ENCODE peak calls at places on chromosomes 1 and 21, in seven cellular contexts. One of them, this sample, is unnamed.
A peak's percentile ranks its signal among the peaks of the same experiment; 100 is the strongest.

GRCh38 chr21:35963920-35964451 is 96.3 kb downstream of the SETD4 start:
- DNase-seq in IMR-90: peak; percentile 1
- DNase-seq in CD8-positive, alpha-beta T cell: no peak
- DNase-seq in C1 segment of cervical spinal cord: no peak
- DNase-seq in stimulated activated CD8-positive, alpha-beta memory T cell treated with anti-CD3 and anti-CD28 coated beads, Interleukin-4, amount 100 ng/mL, for 24 hours: no peak
- DNase-seq in activated T-cell treated with anti-CD3 and anti-CD28 coated beads, Interleukin-2, amount 50 U/mL, for 24 hours: no peak
- DNase-seq in CD4-positive, alpha-beta T cell: no peak
- DNase-seq in this sample: no peak

GRCh38 chr1:15989776-15990175 is 13.9 kb upstream of the ZBTB17 start:
- DNase-seq in IMR-90: no peak
- DNase-seq in CD8-positive, alpha-beta T cell: no peak
- DNase-seq in C1 segment of cervical spinal cord: no peak
- DNase-seq in stimulated activated CD8-positive, alpha-beta memory T cell treated with anti-CD3 and anti-CD28 coated beads, Interleukin-4, amount 100 ng/mL, for 24 hours: no peak
- DNase-seq in activated T-cell treated with anti-CD3 and anti-CD28 coated beads, Interleukin-2, amount 50 U/mL, for 24 hours: no peak
- DNase-seq in CD4-positive, alpha-beta T cell: no peak
- DNase-seq in this sample: no peak

GRCh38 chr1:58857673-58858343 is 74.0 kb upstream of the JUN start:
- DNase-seq in IMR-90: no peak
- DNase-seq in CD8-positive, alpha-beta T cell: no peak
- DNase-seq in C1 segment of cervical spinal cord: no peak
- DNase-seq in stimulated activated CD8-positive, alpha-beta memory T cell treated with anti-CD3 and anti-CD28 coated beads, Interleukin-4, amount 100 ng/mL, for 24 hours: no peak
- DNase-seq in activated T-cell treated with anti-CD3 and anti-CD28 coated beads, Interleukin-2, amount 50 U/mL, for 24 hours: peak; percentile 46
- DNase-seq in CD4-positive, alpha-beta T cell: no peak
- DNase-seq in this sample: no peak

GRCh38 chr21:34522284-34522683 is 10.3 kb upstream of the KCNE1 start:
- DNase-seq in IMR-90: no peak
- DNase-seq in CD8-positive, alpha-beta T cell: no peak
- DNase-seq in C1 segment of cervical spinal cord: no peak
- DNase-seq in stimulated activated CD8-positive, alpha-beta memory T cell treated with anti-CD3 and anti-CD28 coated beads, Interleukin-4, amount 100 ng/mL, for 24 hours: no peak
- DNase-seq in activated T-cell treated with anti-CD3 and anti-CD28 coated beads, Interleukin-2, amount 50 U/mL, for 24 hours: no peak
- DNase-seq in CD4-positive, alpha-beta T cell: no peak
- DNase-seq in this sample: no peak

GRCh38 chr1:199009447-199009846 is 370.6 kb downstream of the PTPRC start:
- DNase-seq in IMR-90: no peak
- DNase-seq in CD8-positive, alpha-beta T cell: no peak
- DNase-seq in C1 segment of cervical spinal cord: no peak
- DNase-seq in stimulated activated CD8-positive, alpha-beta memory T cell treated with anti-CD3 and anti-CD28 coated beads, Interleukin-4, amount 100 ng/mL, for 24 hours: no peak
- DNase-seq in activated T-cell treated with anti-CD3 and anti-CD28 coated beads, Interleukin-2, amount 50 U/mL, for 24 hours: no peak
- DNase-seq in CD4-positive, alpha-beta T cell: no peak
- DNase-seq in this sample: no peak

GRCh38 chr1:95084317-95085176 is 11.8 kb upstream of the ALG14 start:
- DNase-seq in IMR-90: peak; percentile 21
- DNase-seq in CD8-positive, alpha-beta T cell: no peak
- DNase-seq in C1 segment of cervical spinal cord: peak; percentile 29
- DNase-seq in stimulated activated CD8-positive, alpha-beta memory T cell treated with anti-CD3 and anti-CD28 coated beads, Interleukin-4, amount 100 ng/mL, for 24 hours: no peak
- DNase-seq in activated T-cell treated with anti-CD3 and anti-CD28 coated beads, Interleukin-2, amount 50 U/mL, for 24 hours: no peak
- DNase-seq in CD4-positive, alpha-beta T cell: no peak
- DNase-seq in this sample: no peak

GRCh38 chr1:93304716-93305138 is 41.0 kb upstream of the DR1 start:
- DNase-seq in IMR-90: peak; percentile 79
- DNase-seq in CD8-positive, alpha-beta T cell: no peak
- DNase-seq in C1 segment of cervical spinal cord: no peak
- DNase-seq in stimulated activated CD8-positive, alpha-beta memory T cell treated with anti-CD3 and anti-CD28 coated beads, Interleukin-4, amount 100 ng/mL, for 24 hours: peak; percentile 3
- DNase-seq in activated T-cell treated with anti-CD3 and anti-CD28 coated beads, Interleukin-2, amount 50 U/mL, for 24 hours: no peak
- DNase-seq in CD4-positive, alpha-beta T cell: peak; percentile 11
- DNase-seq in this sample: no peak

GRCh38 chr1:76390451-76390850 is 315.9 kb downstream of the ST6GALNAC3 start:
- DNase-seq in IMR-90: no peak
- DNase-seq in CD8-positive, alpha-beta T cell: no peak
- DNase-seq in C1 segment of cervical spinal cord: peak; percentile 20
- DNase-seq in stimulated activated CD8-positive, alpha-beta memory T cell treated with anti-CD3 and anti-CD28 coated beads, Interleukin-4, amount 100 ng/mL, for 24 hours: no peak
- DNase-seq in activated T-cell treated with anti-CD3 and anti-CD28 coated beads, Interleukin-2, amount 50 U/mL, for 24 hours: no peak
- DNase-seq in CD4-positive, alpha-beta T cell: no peak
- DNase-seq in this sample: peak; percentile 52

GRCh38 chr1:49626474-49626873 is 397.3 kb downstream of the AGBL4 start:
- DNase-seq in IMR-90: no peak
- DNase-seq in CD8-positive, alpha-beta T cell: no peak
- DNase-seq in C1 segment of cervical spinal cord: no peak
- DNase-seq in stimulated activated CD8-positive, alpha-beta memory T cell treated with anti-CD3 and anti-CD28 coated beads, Interleukin-4, amount 100 ng/mL, for 24 hours: no peak
- DNase-seq in activated T-cell treated with anti-CD3 and anti-CD28 coated beads, Interleukin-2, amount 50 U/mL, for 24 hours: no peak
- DNase-seq in CD4-positive, alpha-beta T cell: no peak
- DNase-seq in this sample: no peak

GRCh38 chr1:207925210-207925609 is 14.3 kb upstream of the CD34 start:
- DNase-seq in IMR-90: no peak
- DNase-seq in CD8-positive, alpha-beta T cell: no peak
- DNase-seq in C1 segment of cervical spinal cord: no peak
- DNase-seq in stimulated activated CD8-positive, alpha-beta memory T cell treated with anti-CD3 and anti-CD28 coated beads, Interleukin-4, amount 100 ng/mL, for 24 hours: no peak
- DNase-seq in activated T-cell treated with anti-CD3 and anti-CD28 coated beads, Interleukin-2, amount 50 U/mL, for 24 hours: no peak
- DNase-seq in CD4-positive, alpha-beta T cell: no peak
- DNase-seq in this sample: no peak

GRCh38 chr1:206590025-206590834 is 22.0 kb downstream of the EIF2D start:
- DNase-seq in IMR-90: peak; percentile 80
- DNase-seq in CD8-positive, alpha-beta T cell: no peak
- DNase-seq in C1 segment of cervical spinal cord: no peak
- DNase-seq in stimulated activated CD8-positive, alpha-beta memory T cell treated with anti-CD3 and anti-CD28 coated beads, Interleukin-4, amount 100 ng/mL, for 24 hours: no peak
- DNase-seq in activated T-cell treated with anti-CD3 and anti-CD28 coated beads, Interleukin-2, amount 50 U/mL, for 24 hours: peak; percentile 58
- DNase-seq in CD4-positive, alpha-beta T cell: no peak
- DNase-seq in this sample: no peak

GRCh38 chr1:89546082-89546889 is 21.7 kb downstream of the LRRC8B start:
- DNase-seq in IMR-90: peak; percentile 39
- DNase-seq in CD8-positive, alpha-beta T cell: no peak
- DNase-seq in C1 segment of cervical spinal cord: no peak
- DNase-seq in stimulated activated CD8-positive, alpha-beta memory T cell treated with anti-CD3 and anti-CD28 coated beads, Interleukin-4, amount 100 ng/mL, for 24 hours: no peak
- DNase-seq in activated T-cell treated with anti-CD3 and anti-CD28 coated beads, Interleukin-2, amount 50 U/mL, for 24 hours: no peak
- DNase-seq in CD4-positive, alpha-beta T cell: no peak
- DNase-seq in this sample: peak; percentile 22

GRCh38 chr1:113976609-113977278 is 2.5 kb upstream of the OLFML3 start:
- DNase-seq in IMR-90: peak; percentile 59
- DNase-seq in CD8-positive, alpha-beta T cell: no peak
- DNase-seq in C1 segment of cervical spinal cord: no peak
- DNase-seq in stimulated activated CD8-positive, alpha-beta memory T cell treated with anti-CD3 and anti-CD28 coated beads, Interleukin-4, amount 100 ng/mL, for 24 hours: no peak
- DNase-seq in activated T-cell treated with anti-CD3 and anti-CD28 coated beads, Interleukin-2, amount 50 U/mL, for 24 hours: no peak
- DNase-seq in CD4-positive, alpha-beta T cell: no peak
- DNase-seq in this sample: no peak

GRCh38 chr1:65108025-65108692 is 39.8 kb upstream of the AK4 start:
- DNase-seq in IMR-90: no peak
- DNase-seq in CD8-positive, alpha-beta T cell: no peak
- DNase-seq in C1 segment of cervical spinal cord: no peak
- DNase-seq in stimulated activated CD8-positive, alpha-beta memory T cell treated with anti-CD3 and anti-CD28 coated beads, Interleukin-4, amount 100 ng/mL, for 24 hours: no peak
- DNase-seq in activated T-cell treated with anti-CD3 and anti-CD28 coated beads, Interleukin-2, amount 50 U/mL, for 24 hours: no peak
- DNase-seq in CD4-positive, alpha-beta T cell: no peak
- DNase-seq in this sample: no peak

GRCh38 chr1:35179864-35180263 is 13.1 kb downstream of the SFPQ start:
- DNase-seq in IMR-90: no peak
- DNase-seq in CD8-positive, alpha-beta T cell: no peak
- DNase-seq in C1 segment of cervical spinal cord: no peak
- DNase-seq in stimulated activated CD8-positive, alpha-beta memory T cell treated with anti-CD3 and anti-CD28 coated beads, Interleukin-4, amount 100 ng/mL, for 24 hours: no peak
- DNase-seq in activated T-cell treated with anti-CD3 and anti-CD28 coated beads, Interleukin-2, amount 50 U/mL, for 24 hours: no peak
- DNase-seq in CD4-positive, alpha-beta T cell: no peak
- DNase-seq in this sample: no peak

GRCh38 chr1:80059940-80060339 is 1053.4 kb upstream of the ADGRL4 start:
- DNase-seq in IMR-90: no peak
- DNase-seq in CD8-positive, alpha-beta T cell: no peak
- DNase-seq in C1 segment of cervical spinal cord: no peak
- DNase-seq in stimulated activated CD8-positive, alpha-beta memory T cell treated with anti-CD3 and anti-CD28 coated beads, Interleukin-4, amount 100 ng/mL, for 24 hours: no peak
- DNase-seq in activated T-cell treated with anti-CD3 and anti-CD28 coated beads, Interleukin-2, amount 50 U/mL, for 24 hours: no peak
- DNase-seq in CD4-positive, alpha-beta T cell: no peak
- DNase-seq in this sample: no peak

GRCh38 chr1:118504231-118504644 is 319.2 kb upstream of the SPAG17 start:
- DNase-seq in IMR-90: no peak
- DNase-seq in CD8-positive, alpha-beta T cell: no peak
- DNase-seq in C1 segment of cervical spinal cord: no peak
- DNase-seq in stimulated activated CD8-positive, alpha-beta memory T cell treated with anti-CD3 and anti-CD28 coated beads, Interleukin-4, amount 100 ng/mL, for 24 hours: no peak
- DNase-seq in activated T-cell treated with anti-CD3 and anti-CD28 coated beads, Interleukin-2, amount 50 U/mL, for 24 hours: no peak
- DNase-seq in CD4-positive, alpha-beta T cell: no peak
- DNase-seq in this sample: no peak

GRCh38 chr1:43383449-43383848 is 6.2 kb downstream of the MED8 start:
- DNase-seq in IMR-90: no peak
- DNase-seq in CD8-positive, alpha-beta T cell: no peak
- DNase-seq in C1 segment of cervical spinal cord: peak; percentile 46
- DNase-seq in stimulated activated CD8-positive, alpha-beta memory T cell treated with anti-CD3 and anti-CD28 coated beads, Interleukin-4, amount 100 ng/mL, for 24 hours: no peak
- DNase-seq in activated T-cell treated with anti-CD3 and anti-CD28 coated beads, Interleukin-2, amount 50 U/mL, for 24 hours: no peak
- DNase-seq in CD4-positive, alpha-beta T cell: no peak
- DNase-seq in this sample: peak; percentile 11

GRCh38 chr1:204495078-204495753 is 611 bp upstream of the PIK3C2B start:
- DNase-seq in IMR-90: no peak
- DNase-seq in CD8-positive, alpha-beta T cell: no peak
- DNase-seq in C1 segment of cervical spinal cord: no peak
- DNase-seq in stimulated activated CD8-positive, alpha-beta memory T cell treated with anti-CD3 and anti-CD28 coated beads, Interleukin-4, amount 100 ng/mL, for 24 hours: no peak
- DNase-seq in activated T-cell treated with anti-CD3 and anti-CD28 coated beads, Interleukin-2, amount 50 U/mL, for 24 hours: no peak
- DNase-seq in CD4-positive, alpha-beta T cell: no peak
- DNase-seq in this sample: no peak

GRCh38 chr1:35364732-35365131 is 96.2 kb downstream of the ZMYM4 start:
- DNase-seq in IMR-90: no peak
- DNase-seq in CD8-positive, alpha-beta T cell: no peak
- DNase-seq in C1 segment of cervical spinal cord: no peak
- DNase-seq in stimulated activated CD8-positive, alpha-beta memory T cell treated with anti-CD3 and anti-CD28 coated beads, Interleukin-4, amount 100 ng/mL, for 24 hours: no peak
- DNase-seq in activated T-cell treated with anti-CD3 and anti-CD28 coated beads, Interleukin-2, amount 50 U/mL, for 24 hours: no peak
- DNase-seq in CD4-positive, alpha-beta T cell: no peak
- DNase-seq in this sample: no peak

GRCh38 chr1:34002810-34003209 is 138.9 kb downstream of the HMGB4 start:
- DNase-seq in IMR-90: no peak
- DNase-seq in CD8-positive, alpha-beta T cell: no peak
- DNase-seq in C1 segment of cervical spinal cord: no peak
- DNase-seq in stimulated activated CD8-positive, alpha-beta memory T cell treated with anti-CD3 and anti-CD28 coated beads, Interleukin-4, amount 100 ng/mL, for 24 hours: no peak
- DNase-seq in activated T-cell treated with anti-CD3 and anti-CD28 coated beads, Interleukin-2, amount 50 U/mL, for 24 hours: no peak
- DNase-seq in CD4-positive, alpha-beta T cell: no peak
- DNase-seq in this sample: no peak

GRCh38 chr1:107617456-107617855 is 347.5 kb downstream of the VAV3 start:
- DNase-seq in IMR-90: no peak
- DNase-seq in CD8-positive, alpha-beta T cell: no peak
- DNase-seq in C1 segment of cervical spinal cord: no peak
- DNase-seq in stimulated activated CD8-positive, alpha-beta memory T cell treated with anti-CD3 and anti-CD28 coated beads, Interleukin-4, amount 100 ng/mL, for 24 hours: no peak
- DNase-seq in activated T-cell treated with anti-CD3 and anti-CD28 coated beads, Interleukin-2, amount 50 U/mL, for 24 hours: no peak
- DNase-seq in CD4-positive, alpha-beta T cell: no peak
- DNase-seq in this sample: no peak

GRCh38 chr1:182699673-182700350 is 15.4 kb upstream of the RGS8 start:
- DNase-seq in IMR-90: no peak
- DNase-seq in CD8-positive, alpha-beta T cell: no peak
- DNase-seq in C1 segment of cervical spinal cord: no peak
- DNase-seq in stimulated activated CD8-positive, alpha-beta memory T cell treated with anti-CD3 and anti-CD28 coated beads, Interleukin-4, amount 100 ng/mL, for 24 hours: no peak
- DNase-seq in activated T-cell treated with anti-CD3 and anti-CD28 coated beads, Interleukin-2, amount 50 U/mL, for 24 hours: no peak
- DNase-seq in CD4-positive, alpha-beta T cell: no peak
- DNase-seq in this sample: no peak

GRCh38 chr1:58821309-58821708 is 37.5 kb upstream of the JUN start:
- DNase-seq in IMR-90: no peak
- DNase-seq in CD8-positive, alpha-beta T cell: no peak
- DNase-seq in C1 segment of cervical spinal cord: no peak
- DNase-seq in stimulated activated CD8-positive, alpha-beta memory T cell treated with anti-CD3 and anti-CD28 coated beads, Interleukin-4, amount 100 ng/mL, for 24 hours: no peak
- DNase-seq in activated T-cell treated with anti-CD3 and anti-CD28 coated beads, Interleukin-2, amount 50 U/mL, for 24 hours: no peak
- DNase-seq in CD4-positive, alpha-beta T cell: no peak
- DNase-seq in this sample: no peak

GRCh38 chr1:41365772-41366427 is 4.7 kb downstream of the FOXO6 start:
- DNase-seq in IMR-90: no peak
- DNase-seq in CD8-positive, alpha-beta T cell: no peak
- DNase-seq in C1 segment of cervical spinal cord: peak; percentile 56
- DNase-seq in stimulated activated CD8-positive, alpha-beta memory T cell treated with anti-CD3 and anti-CD28 coated beads, Interleukin-4, amount 100 ng/mL, for 24 hours: no peak
- DNase-seq in activated T-cell treated with anti-CD3 and anti-CD28 coated beads, Interleukin-2, amount 50 U/mL, for 24 hours: peak; percentile 56
- DNase-seq in CD4-positive, alpha-beta T cell: peak; percentile 20
- DNase-seq in this sample: no peak

GRCh38 chr1:212110617-212111016 is 75.1 kb downstream of the DTL start:
- DNase-seq in IMR-90: peak; percentile 22
- DNase-seq in CD8-positive, alpha-beta T cell: no peak
- DNase-seq in C1 segment of cervical spinal cord: no peak
- DNase-seq in stimulated activated CD8-positive, alpha-beta memory T cell treated with anti-CD3 and anti-CD28 coated beads, Interleukin-4, amount 100 ng/mL, for 24 hours: no peak
- DNase-seq in activated T-cell treated with anti-CD3 and anti-CD28 coated beads, Interleukin-2, amount 50 U/mL, for 24 hours: no peak
- DNase-seq in CD4-positive, alpha-beta T cell: no peak
- DNase-seq in this sample: no peak

GRCh38 chr1:64516803-64517568 is 47.1 kb downstream of the CACHD1 start:
- DNase-seq in IMR-90: peak; percentile 52
- DNase-seq in CD8-positive, alpha-beta T cell: no peak
- DNase-seq in C1 segment of cervical spinal cord: no peak
- DNase-seq in stimulated activated CD8-positive, alpha-beta memory T cell treated with anti-CD3 and anti-CD28 coated beads, Interleukin-4, amount 100 ng/mL, for 24 hours: no peak
- DNase-seq in activated T-cell treated with anti-CD3 and anti-CD28 coated beads, Interleukin-2, amount 50 U/mL, for 24 hours: no peak
- DNase-seq in CD4-positive, alpha-beta T cell: no peak
- DNase-seq in this sample: no peak

GRCh38 chr1:193066606-193067005 is 7.2 kb downstream of the RO60 start:
- DNase-seq in IMR-90: no peak
- DNase-seq in CD8-positive, alpha-beta T cell: no peak
- DNase-seq in C1 segment of cervical spinal cord: no peak
- DNase-seq in stimulated activated CD8-positive, alpha-beta memory T cell treated with anti-CD3 and anti-CD28 coated beads, Interleukin-4, amount 100 ng/mL, for 24 hours: no peak
- DNase-seq in activated T-cell treated with anti-CD3 and anti-CD28 coated beads, Interleukin-2, amount 50 U/mL, for 24 hours: no peak
- DNase-seq in CD4-positive, alpha-beta T cell: no peak
- DNase-seq in this sample: no peak

GRCh38 chr1:97711858-97712257 is 209.0 kb downstream of the DPYD start:
- DNase-seq in IMR-90: no peak
- DNase-seq in CD8-positive, alpha-beta T cell: no peak
- DNase-seq in C1 segment of cervical spinal cord: no peak
- DNase-seq in stimulated activated CD8-positive, alpha-beta memory T cell treated with anti-CD3 and anti-CD28 coated beads, Interleukin-4, amount 100 ng/mL, for 24 hours: no peak
- DNase-seq in activated T-cell treated with anti-CD3 and anti-CD28 coated beads, Interleukin-2, amount 50 U/mL, for 24 hours: no peak
- DNase-seq in CD4-positive, alpha-beta T cell: no peak
- DNase-seq in this sample: no peak

GRCh38 chr1:45850017-45850416 is 46.6 kb downstream of the MAST2 start:
- DNase-seq in IMR-90: no peak
- DNase-seq in CD8-positive, alpha-beta T cell: no peak
- DNase-seq in C1 segment of cervical spinal cord: no peak
- DNase-seq in stimulated activated CD8-positive, alpha-beta memory T cell treated with anti-CD3 and anti-CD28 coated beads, Interleukin-4, amount 100 ng/mL, for 24 hours: no peak
- DNase-seq in activated T-cell treated with anti-CD3 and anti-CD28 coated beads, Interleukin-2, amount 50 U/mL, for 24 hours: no peak
- DNase-seq in CD4-positive, alpha-beta T cell: no peak
- DNase-seq in this sample: no peak

GRCh38 chr1:184791199-184791935 is 36.7 kb upstream of the EDEM3 start:
- DNase-seq in IMR-90: peak; percentile 77
- DNase-seq in CD8-positive, alpha-beta T cell: no peak
- DNase-seq in C1 segment of cervical spinal cord: no peak
- DNase-seq in stimulated activated CD8-positive, alpha-beta memory T cell treated with anti-CD3 and anti-CD28 coated beads, Interleukin-4, amount 100 ng/mL, for 24 hours: no peak
- DNase-seq in activated T-cell treated with anti-CD3 and anti-CD28 coated beads, Interleukin-2, amount 50 U/mL, for 24 hours: no peak
- DNase-seq in CD4-positive, alpha-beta T cell: no peak
- DNase-seq in this sample: no peak

GRCh38 chr1:223175032-223175431 is 32.0 kb upstream of the TLR5 start:
- DNase-seq in IMR-90: peak; percentile 9
- DNase-seq in CD8-positive, alpha-beta T cell: no peak
- DNase-seq in C1 segment of cervical spinal cord: no peak
- DNase-seq in stimulated activated CD8-positive, alpha-beta memory T cell treated with anti-CD3 and anti-CD28 coated beads, Interleukin-4, amount 100 ng/mL, for 24 hours: no peak
- DNase-seq in activated T-cell treated with anti-CD3 and anti-CD28 coated beads, Interleukin-2, amount 50 U/mL, for 24 hours: no peak
- DNase-seq in CD4-positive, alpha-beta T cell: no peak
- DNase-seq in this sample: no peak

GRCh38 chr1:198932351-198932991 is 293.6 kb downstream of the PTPRC start:
- DNase-seq in IMR-90: peak; percentile 75
- DNase-seq in CD8-positive, alpha-beta T cell: no peak
- DNase-seq in C1 segment of cervical spinal cord: no peak
- DNase-seq in stimulated activated CD8-positive, alpha-beta memory T cell treated with anti-CD3 and anti-CD28 coated beads, Interleukin-4, amount 100 ng/mL, for 24 hours: no peak
- DNase-seq in activated T-cell treated with anti-CD3 and anti-CD28 coated beads, Interleukin-2, amount 50 U/mL, for 24 hours: no peak
- DNase-seq in CD4-positive, alpha-beta T cell: no peak
- DNase-seq in this sample: no peak

GRCh38 chr1:62625415-62625814 is 28.1 kb downstream of the ANGPTL3 start:
- DNase-seq in IMR-90: peak; percentile 49
- DNase-seq in CD8-positive, alpha-beta T cell: no peak
- DNase-seq in C1 segment of cervical spinal cord: no peak
- DNase-seq in stimulated activated CD8-positive, alpha-beta memory T cell treated with anti-CD3 and anti-CD28 coated beads, Interleukin-4, amount 100 ng/mL, for 24 hours: no peak
- DNase-seq in activated T-cell treated with anti-CD3 and anti-CD28 coated beads, Interleukin-2, amount 50 U/mL, for 24 hours: no peak
- DNase-seq in CD4-positive, alpha-beta T cell: no peak
- DNase-seq in this sample: no peak

GRCh38 chr1:176206006-176206960 is 803 bp downstream of the COP1 start:
- DNase-seq in IMR-90: peak; percentile 29
- DNase-seq in CD8-positive, alpha-beta T cell: peak; percentile 9
- DNase-seq in C1 segment of cervical spinal cord: no peak
- DNase-seq in stimulated activated CD8-positive, alpha-beta memory T cell treated with anti-CD3 and anti-CD28 coated beads, Interleukin-4, amount 100 ng/mL, for 24 hours: no peak
- DNase-seq in activated T-cell treated with anti-CD3 and anti-CD28 coated beads, Interleukin-2, amount 50 U/mL, for 24 hours: no peak
- DNase-seq in CD4-positive, alpha-beta T cell: no peak
- DNase-seq in this sample: peak; percentile 8

GRCh38 chr1:39954261-39954869 is 580 bp upstream of the MFSD2A start:
- DNase-seq in IMR-90: no peak
- DNase-seq in CD8-positive, alpha-beta T cell: no peak
- DNase-seq in C1 segment of cervical spinal cord: no peak
- DNase-seq in stimulated activated CD8-positive, alpha-beta memory T cell treated with anti-CD3 and anti-CD28 coated beads, Interleukin-4, amount 100 ng/mL, for 24 hours: no peak
- DNase-seq in activated T-cell treated with anti-CD3 and anti-CD28 coated beads, Interleukin-2, amount 50 U/mL, for 24 hours: no peak
- DNase-seq in CD4-positive, alpha-beta T cell: no peak
- DNase-seq in this sample: no peak

GRCh38 chr1:119715542-119715941 is 3.8 kb downstream of the PHGDH start:
- DNase-seq in IMR-90: peak; percentile 21
- DNase-seq in CD8-positive, alpha-beta T cell: no peak
- DNase-seq in C1 segment of cervical spinal cord: peak; percentile 22
- DNase-seq in stimulated activated CD8-positive, alpha-beta memory T cell treated with anti-CD3 and anti-CD28 coated beads, Interleukin-4, amount 100 ng/mL, for 24 hours: no peak
- DNase-seq in activated T-cell treated with anti-CD3 and anti-CD28 coated beads, Interleukin-2, amount 50 U/mL, for 24 hours: no peak
- DNase-seq in CD4-positive, alpha-beta T cell: no peak
- DNase-seq in this sample: no peak

This sample was measured in occipital lobe.